ENCODE peak calls at places on chromosome X, in six cellular contexts. R, L, U, S, F and J are unnamed samples.

GRCh38 chrX:138485767-138486166 is 225.8 kb downstream of the FGF13 start:
- DNase-seq in R (no peak), L (peak), U (no peak), S (peak), F (no peak), J (no peak)

GRCh38 chrX:41491267-41492004 is 44.3 kb downstream of the NYX start:
- DNase-seq in R (peak), L (peak), U (no peak), S (peak), F (peak), J (peak)

GRCh38 chrX:38154818-38155217 is 65.9 kb downstream of the SRPX start:
- DNase-seq in R (no peak), L (no peak), U (no peak), S (no peak), F (no peak), J (no peak)

GRCh38 chrX:80282535-80282934 is 137.7 kb upstream of the TENT5D start:
- DNase-seq in R (no peak), L (no peak), U (no peak), S (no peak), F (no peak), J (no peak)

GRCh38 chrX:68840256-68840655 is 11.4 kb downstream of the EFNB1 start:
- DNase-seq in R (no peak), L (no peak), U (no peak), S (no peak), F (no peak), J (no peak)

GRCh38 chrX:153560000-153560399 is 38.9 kb downstream of the CCNQ start:
- DNase-seq in R (no peak), L (no peak), U (no peak), S (no peak), F (no peak), J (no peak)

GRCh38 chrX:19544693-19545305 is 29.5 kb upstream of the MAP3K15 start:
- DNase-seq in R (peak), L (peak), U (peak), S (no peak), F (no peak), J (peak)

GRCh38 chrX:56800801-56801200 is 71.8 kb downstream of the NBDY start:
- DNase-seq in R (no peak), L (no peak), U (no peak), S (peak), F (no peak), J (no peak)

GRCh38 chrX:30561191-30561590 is 16.4 kb downstream of the TASL start:
- DNase-seq in R (no peak), L (no peak), U (no peak), S (no peak), F (no peak), J (no peak)

GRCh38 chrX:133654801-133655200 is 239.5 kb upstream of the GPC4 start:
- DNase-seq in R (no peak), L (no peak), U (no peak), S (no peak), F (no peak), J (no peak)

GRCh38 chrX:108298165-108298602 is 140.0 kb downstream of the COL4A6 start:
- DNase-seq in R (no peak), L (no peak), U (no peak), S (no peak), F (no peak), J (no peak)

GRCh38 chrX:84219551-84219950 is 31.6 kb upstream of the RPS6KA6 start:
- DNase-seq in R (no peak), L (no peak), U (no peak), S (no peak), F (no peak), J (no peak)

GRCh38 chrX:39816871-39817731 is 280.7 kb downstream of the BCOR start:
- DNase-seq in R (no peak), L (peak), U (no peak), S (peak), F (no peak), J (no peak)

GRCh38 chrX:49862093-49862492 is 17.2 kb upstream of the USP27X start:
- DNase-seq in R (no peak), L (no peak), U (no peak), S (no peak), F (no peak), J (no peak)

GRCh38 chrX:103066606-103067005 is 2.6 kb upstream of the BEX1 start:
- DNase-seq in R (no peak), L (no peak), U (no peak), S (no peak), F (no peak), J (no peak)

GRCh38 chrX:155893513-155893912 is 12.4 kb downstream of the VAMP7 start:
- DNase-seq in R (no peak), L (no peak), U (no peak), S (no peak), F (no peak), J (no peak)

GRCh38 chrX:75781618-75782017 is 3.4 kb downstream of the MAGEE2 start:
- DNase-seq in R (no peak), L (peak), U (no peak), S (no peak), F (no peak), J (no peak)

GRCh38 chrX:1386338-1387127 is 5.4 kb downstream of the SLC25A6 start:
- DNase-seq in R (no peak), L (no peak), U (no peak), S (no peak), F (no peak), J (no peak)

GRCh38 chrX:110316351-110317078 is 1.4 kb downstream of the AMMECR1 start:
- DNase-seq in R (no peak), L (no peak), U (no peak), S (no peak), F (no peak), J (no peak)

GRCh38 chrX:45022144-45022543 is 149.2 kb downstream of the KDM6A start:
- DNase-seq in R (no peak), L (peak), U (no peak), S (no peak), F (no peak), J (no peak)

GRCh38 chrX:100643943-100644587 is at the start of gene SRPX2:
- DNase-seq in R (peak), L (no peak), U (no peak), S (no peak), F (peak), J (peak)

GRCh38 chrX:123181515-123181914 is 2.6 kb upstream of the GRIA3 start:
- DNase-seq in R (no peak), L (no peak), U (no peak), S (no peak), F (no peak), J (no peak)

GRCh38 chrX:54788446-54788845 is 9.6 kb downstream of the ITIH6 start:
- DNase-seq in R (no peak), L (no peak), U (no peak), S (no peak), F (no peak), J (no peak)

GRCh38 chrX:54785901-54786300 is 12.2 kb downstream of the ITIH6 start:
- DNase-seq in R (no peak), L (peak), U (peak), S (peak), F (no peak), J (no peak)

DNA sequence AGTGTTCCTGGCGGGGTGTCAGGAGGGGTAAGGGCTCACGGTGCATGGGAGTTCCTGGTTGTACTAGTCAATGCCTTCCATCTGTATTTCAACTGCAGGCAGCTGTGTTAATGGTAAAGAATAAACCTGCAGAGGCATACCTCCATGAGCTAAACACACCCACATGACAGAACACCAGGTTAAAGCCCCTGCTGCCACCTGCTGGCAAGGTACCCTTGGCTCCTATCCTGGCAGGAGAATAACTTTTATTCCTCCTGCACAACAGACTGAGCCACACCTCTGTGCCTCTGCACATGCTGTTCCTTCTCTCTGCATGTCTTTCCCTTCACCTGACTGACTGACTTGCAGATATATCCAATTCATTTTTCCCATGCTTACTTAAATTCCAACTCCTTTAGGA is 11.1 kb downstream of the ITIH6 start:
- DNase-seq in R (no peak), L (peak), U (no peak), S (peak), F (no peak), J (no peak)
- TF ChIP-seq CTCF in R (no peak), L (peak), U (no peak), S (peak), F (no peak), J (no peak)

GRCh38 chrX:136306182-136306581 is 5.4 kb downstream of the ADGRG4 start:
- DNase-seq in R (no peak), L (no peak), U (no peak), S (no peak), F (no peak), J (no peak)

GRCh38 chrX:136310411-136310810 is 9.6 kb downstream of the ADGRG4 start:
- DNase-seq in R (peak), L (peak), U (no peak), S (no peak), F (no peak), J (no peak)

GRCh38 chrX:136307471-136307870 is 6.7 kb downstream of the ADGRG4 start:
- DNase-seq in R (no peak), L (no peak), U (no peak), S (no peak), F (no peak), J (no peak)

GRCh38 chrX:136303041-136303440 is 2.3 kb downstream of the ADGRG4 start:
- DNase-seq in R (no peak), L (no peak), U (no peak), S (no peak), F (no peak), J (no peak)

DNA sequence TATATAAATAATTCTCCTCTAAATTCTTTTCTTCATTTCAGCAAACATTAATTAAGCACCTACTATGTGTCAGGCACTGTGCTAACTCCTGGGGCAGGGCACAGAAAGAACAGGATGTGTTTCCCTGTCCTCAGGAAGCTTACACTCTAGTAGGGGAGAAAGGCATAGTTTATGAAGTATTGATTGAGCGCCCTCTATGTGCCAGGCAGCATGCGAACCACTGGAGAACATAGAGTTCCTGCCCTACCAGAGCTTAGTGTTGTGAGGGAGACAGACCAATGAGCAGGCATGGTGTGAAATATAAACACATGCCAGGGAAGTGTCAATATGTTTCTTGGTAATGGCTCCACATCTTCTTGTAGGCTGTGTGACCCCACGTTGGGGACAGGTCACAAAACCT is 3.7 kb downstream of the ADGRG4 start:
- DNase-seq in R (no peak), L (peak), U (no peak), S (no peak), F (no peak), J (no peak)
- TF ChIP-seq CTCF in R (no peak), L (peak), U (no peak), S (peak), F (no peak), J (no peak)

DNA sequence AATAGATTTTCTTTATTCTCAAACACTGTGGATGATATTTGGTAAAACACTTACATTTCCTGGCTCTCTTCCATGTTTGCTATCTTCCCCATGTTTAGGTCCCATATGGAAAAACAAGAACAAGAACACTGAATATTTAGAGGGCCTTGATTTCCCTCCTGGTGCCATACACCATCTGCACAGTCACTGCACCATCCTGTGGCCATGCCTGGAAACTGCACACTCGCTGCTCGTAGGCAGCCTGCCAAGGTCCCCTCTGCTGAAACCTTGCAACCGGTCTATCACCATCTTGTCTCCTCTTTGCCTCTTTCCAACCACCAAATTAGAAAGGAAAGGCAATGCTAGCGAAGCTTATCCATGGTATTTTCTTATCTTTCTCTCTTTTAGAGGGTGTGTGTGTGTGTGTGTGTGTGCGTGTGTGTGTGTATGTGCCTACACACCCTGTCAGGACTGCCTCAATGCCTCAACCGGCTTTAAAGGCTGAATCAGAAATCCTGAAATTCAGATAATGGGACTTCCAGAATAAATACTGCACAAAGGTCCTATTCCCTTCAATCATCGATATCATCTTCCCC is 124.2 kb upstream of the MBNL3 start:
- DNase-seq in R (no peak), L (peak), U (peak), S (peak), F (no peak), J (no peak)
- TF ChIP-seq CTCF in R (peak), L (peak), U (peak), S (peak), F (peak), J (peak)

GRCh38 chrX:149010026-149010898 is 494.8 kb downstream of the IDS start:
- DNase-seq in R (no peak), L (no peak), U (no peak), S (no peak), F (no peak), J (no peak)

GRCh38 chrX:149002320-149002719 is 501.9 kb downstream of the AFF2 start:
- DNase-seq in R (no peak), L (no peak), U (no peak), S (no peak), F (no peak), J (no peak)

GRCh38 chrX:149003863-149004660 is 501.0 kb downstream of the IDS start:
- DNase-seq in R (no peak), L (no peak), U (no peak), S (no peak), F (no peak), J (no peak)

GRCh38 chrX:149006235-149006634 is 498.9 kb downstream of the IDS start:
- DNase-seq in R (no peak), L (no peak), U (no peak), S (no peak), F (no peak), J (no peak)

GRCh38 chrX:149004936-149005335 is 500.2 kb downstream of the IDS start:
- DNase-seq in R (no peak), L (peak), U (no peak), S (peak), F (no peak), J (no peak)
- TF ChIP-seq CTCF in R (no peak), L (peak), U (no peak), S (peak), F (no peak), J (no peak)

GRCh38 chrX:54481751-54482150 is 14.3 kb downstream of the FGD1 start:
- DNase-seq in R (no peak), L (peak), U (peak), S (peak), F (no peak), J (no peak)
- TF ChIP-seq CTCF in R (no peak), L (no peak), U (no peak), S (peak), F (no peak), J (no peak)

DNA sequence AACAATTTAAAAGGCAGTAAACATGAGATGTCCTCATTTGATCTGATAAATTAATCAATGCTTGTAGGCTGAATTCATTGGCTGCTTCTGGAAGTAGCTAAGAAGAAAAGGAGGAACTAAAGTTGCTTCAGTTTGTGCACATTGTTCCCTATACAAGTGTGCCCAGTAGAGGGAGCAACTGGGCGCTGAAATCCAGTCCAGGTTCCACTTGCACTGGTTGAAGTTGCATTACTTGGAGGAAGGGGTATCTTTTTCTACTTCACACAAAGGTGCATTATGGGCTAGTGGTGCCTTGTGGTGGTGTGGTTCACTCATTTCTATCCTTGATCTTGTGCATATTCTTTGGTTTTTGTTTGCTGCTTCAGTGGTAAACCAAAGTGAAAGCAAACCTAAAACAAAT is 67.9 kb upstream of the SOX3 start:
- DNase-seq in R (peak), L (peak), U (peak), S (peak), F (no peak), J (no peak)
- TF ChIP-seq CTCF in R (peak), L (peak), U (peak), S (peak), F (peak), J (peak)

DNA sequence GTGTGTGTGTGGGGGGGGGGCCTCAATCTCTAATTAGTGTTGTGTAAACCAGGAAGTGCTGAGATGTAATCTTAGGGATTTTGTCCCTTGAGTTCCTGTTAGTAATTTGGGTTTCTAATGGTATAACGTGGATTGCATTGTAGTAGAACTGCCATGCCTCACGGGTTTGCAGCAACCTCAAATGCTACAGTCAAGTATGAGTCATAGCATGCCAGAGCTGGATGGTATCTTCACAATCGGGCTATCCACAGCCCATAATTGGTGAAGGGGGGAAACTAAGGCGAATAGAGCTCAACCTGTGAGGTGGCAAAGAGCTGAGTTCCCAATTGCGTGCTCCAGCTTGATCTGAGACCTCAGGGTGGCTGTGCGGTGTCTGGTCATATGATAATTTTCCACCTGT is 2.2 kb upstream of the FMR1NB start:
- DNase-seq in R (no peak), L (no peak), U (no peak), S (no peak), F (no peak), J (no peak)
- TF ChIP-seq CTCF in R (no peak), L (no peak), U (no peak), S (no peak), F (no peak), J (no peak)

GRCh38 chrX:114959729-114960128 is 57.7 kb downstream of the IL13RA2 start:
- DNase-seq in R (no peak), L (peak), U (no peak), S (no peak), F (no peak), J (no peak)
- TF ChIP-seq CTCF in R (no peak), L (peak), U (peak), S (peak), F (peak), J (peak)